ENCODE peak calls at places on chromosomes 3 and 15, in nine cellular contexts. N is ovary, B is coronary artery, T is GM23338, H is GM12864, G is AG04450, K is GM12865, S is bronchial epithelial cell, Y is NB4. Q is an unnamed sample.

GRCh38 chr3:172125053-172125452 is 85.7 kb downstream of the FNDC3B start:
- DNase-seq in N (no peak), B (no peak), T (peak), H (no peak), G (no peak), K (no peak), S (no peak), Y (no peak), Q (no peak)

GRCh38 chr15:91469627-91470567 is 369.8 kb downstream of the SV2B start:
- DNase-seq in N (no peak), B (no peak), T (no peak), H (no peak), G (no peak), K (no peak), S (no peak), Y (peak), Q (no peak)

GRCh38 chr3:133490468-133491351 is 82.8 kb upstream of the CDV3 start:
- DNase-seq in N (no peak), B (no peak), T (no peak), H (peak), G (no peak), K (peak), S (no peak), Y (no peak), Q (no peak)

GRCh38 chr15:63048986-63049665 is 6.6 kb downstream of the TPM1 start:
- DNase-seq in N (peak), B (no peak), T (peak), H (no peak), G (no peak), K (peak), S (peak), Y (peak), Q (no peak)

GRCh38 chr15:31336943-31337295 is 10.3 kb downstream of the KLF13 start:
- DNase-seq in N (no peak), B (no peak), T (no peak), H (no peak), G (no peak), K (no peak), S (no peak), Y (no peak), Q (no peak)

GRCh38 chr3:52345521-52346110 is 29.5 kb downstream of the DNAH1 start:
- DNase-seq in N (no peak), B (no peak), T (no peak), H (no peak), G (no peak), K (no peak), S (no peak), Y (no peak), Q (no peak)

GRCh38 chr3:126959921-126960603 is 22.9 kb upstream of the PLXNA1 start:
- DNase-seq in N (peak), B (no peak), T (peak), H (no peak), G (no peak), K (no peak), S (peak), Y (no peak), Q (no peak)

GRCh38 chr3:105829879-105830622 is 38.8 kb downstream of the CBLB start:
- DNase-seq in N (no peak), B (no peak), T (no peak), H (no peak), G (no peak), K (no peak), S (peak), Y (no peak), Q (no peak)

GRCh38 chr15:41983221-41983620 is 10.9 kb upstream of the EHD4 start:
- DNase-seq in N (no peak), B (peak), T (peak), H (no peak), G (no peak), K (no peak), S (no peak), Y (no peak), Q (peak)

GRCh38 chr15:63176302-63176701 is 13.1 kb upstream of the RAB8B start:
- DNase-seq in N (no peak), B (no peak), T (no peak), H (no peak), G (no peak), K (no peak), S (peak), Y (no peak), Q (no peak)

GRCh38 chr3:9778102-9778501 is 8.4 kb upstream of the CAMK1 start:
- DNase-seq in N (no peak), B (no peak), T (no peak), H (no peak), G (no peak), K (no peak), S (peak), Y (peak), Q (no peak)

GRCh38 chr3:85821130-85821756 is 862.5 kb downstream of the CADM2 start:
- DNase-seq in N (no peak), B (no peak), T (peak), H (peak), G (no peak), K (peak), S (peak), Y (peak), Q (no peak)

GRCh38 chr3:154730221-154730620 is 300.2 kb upstream of the GPR149 start:
- DNase-seq in N (no peak), B (no peak), T (no peak), H (no peak), G (no peak), K (no peak), S (peak), Y (no peak), Q (no peak)

GRCh38 chr3:32685604-32686185 is 707 bp downstream of the CNOT10 start:
- DNase-seq in N (no peak), B (no peak), T (no peak), H (peak), G (no peak), K (peak), S (peak), Y (no peak), Q (no peak)

GRCh38 chr3:178341636-178342035 is 194.6 kb upstream of the KCNMB2 start:
- DNase-seq in N (no peak), B (no peak), T (no peak), H (no peak), G (no peak), K (no peak), S (no peak), Y (no peak), Q (no peak)

GRCh38 chr3:42451546-42452230 is 41.3 kb upstream of the LYZL4 start:
- DNase-seq in N (no peak), B (no peak), T (no peak), H (no peak), G (no peak), K (no peak), S (peak), Y (no peak), Q (no peak)

GRCh38 chr3:100107227-100107626 is 7.1 kb downstream of the FILIP1L start:
- DNase-seq in N (no peak), B (no peak), T (no peak), H (no peak), G (no peak), K (no peak), S (peak), Y (no peak), Q (no peak)

GRCh38 chr3:23665741-23666140 is 140.0 kb upstream of the UBE2E1 start:
- DNase-seq in N (no peak), B (no peak), T (no peak), H (no peak), G (no peak), K (no peak), S (peak), Y (no peak), Q (no peak)

DNA sequence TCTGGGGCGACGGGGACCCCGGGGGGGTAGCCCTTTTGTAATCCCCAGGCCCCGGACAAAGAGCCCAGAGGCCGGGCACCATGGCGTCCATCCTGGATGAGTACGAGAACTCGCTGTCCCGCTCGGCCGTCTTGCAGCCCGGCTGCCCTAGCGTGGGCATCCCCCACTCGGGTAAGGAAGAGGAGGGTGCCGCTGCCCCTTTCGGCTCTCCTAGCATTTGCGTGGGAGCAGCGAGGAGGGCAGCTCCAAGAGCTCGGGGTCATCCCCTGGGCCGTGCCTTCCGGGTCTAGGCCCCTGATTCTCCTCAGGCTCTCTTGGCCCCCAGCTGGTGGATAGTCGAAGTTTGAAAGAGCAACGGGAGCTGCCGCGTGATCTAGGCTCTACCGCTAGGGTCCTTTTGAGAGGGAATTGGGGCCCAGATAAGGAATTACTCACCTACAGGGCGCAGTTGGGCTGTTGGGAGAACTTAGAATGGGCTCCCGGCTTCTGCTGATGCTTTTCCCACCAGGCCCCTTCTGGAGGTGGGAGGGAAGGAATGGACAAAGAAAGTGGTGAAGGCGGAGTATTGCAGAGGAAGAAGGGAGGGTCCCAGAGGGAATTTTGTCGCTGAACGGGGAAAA is 549 bp downstream of the VPS18 start:
- DNase-seq in N (no peak), B (no peak), T (peak), H (no peak), G (peak), K (peak), S (peak), Y (peak), Q (peak)
- TF ChIP-seq CTCF in N (peak), B (no peak), T (peak), H (peak), G (peak), K (peak), S (peak), Y (peak), Q (peak)

DNA sequence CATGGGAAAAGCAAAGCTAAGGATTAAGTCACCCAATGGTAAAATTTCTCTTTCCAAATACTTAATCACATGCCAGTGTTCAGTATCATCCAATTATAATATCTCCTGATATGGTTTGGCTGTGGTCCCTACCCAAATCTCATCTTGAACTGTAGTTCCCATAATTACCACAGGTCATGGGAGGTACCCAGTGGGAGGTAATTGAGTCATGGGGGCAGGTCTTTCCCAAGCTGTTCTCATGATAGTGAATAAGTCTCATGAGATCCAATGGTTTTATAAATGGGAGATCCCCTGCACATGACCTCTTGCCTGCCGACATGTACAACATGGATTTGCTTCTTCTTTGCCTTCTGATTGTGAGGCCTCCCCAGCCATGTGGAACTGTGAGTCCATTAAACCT is 26.1 kb upstream of the NMB start:
- DNase-seq in N (no peak), B (no peak), T (no peak), H (no peak), G (no peak), K (no peak), S (peak), Y (peak), Q (no peak)
- TF ChIP-seq CTCF in N (no peak), B (no peak), T (no peak), H (no peak), G (no peak), K (no peak), S (no peak), Y (no peak), Q (no peak)

GRCh38 chr3:155870133-155870944 is at the start of gene GMPS:
- DNase-seq in N (peak), B (peak), T (peak), H (peak), G (peak), K (peak), S (peak), Y (peak), Q (peak)
- TF ChIP-seq CTCF in N (peak), B (peak), T (peak), H (peak), G (peak), K (peak), S (peak), Y (no peak), Q (peak)

DNA sequence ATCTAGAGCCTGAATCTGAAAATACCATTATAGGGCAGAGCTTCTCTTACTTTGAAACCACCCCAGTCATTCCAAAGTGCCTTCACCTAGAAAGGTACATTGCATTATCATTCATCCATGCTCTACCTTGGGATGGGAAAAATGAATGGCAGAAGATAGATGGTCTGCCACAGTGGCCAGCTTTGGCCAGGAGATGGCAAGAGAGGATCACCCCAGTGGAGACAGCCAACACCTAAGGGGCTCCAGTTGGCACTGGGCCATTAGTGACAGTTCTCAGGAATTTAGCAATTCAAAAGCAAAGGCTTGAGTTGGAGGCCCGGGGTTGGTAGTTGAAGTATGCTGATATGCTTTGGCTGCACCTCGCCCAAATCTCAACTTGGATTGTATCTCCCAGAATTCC is 253.6 kb upstream of the MRPL3 start:
- DNase-seq in N (no peak), B (no peak), T (peak), H (no peak), G (no peak), K (no peak), S (no peak), Y (no peak), Q (no peak)
- TF ChIP-seq CTCF in N (no peak), B (no peak), T (peak), H (no peak), G (no peak), K (no peak), S (no peak), Y (no peak), Q (no peak)

GRCh38 chr3:11155341-11156025 is 1.2 kb downstream of the HRH1 start:
- DNase-seq in N (peak), B (peak), T (peak), H (no peak), G (peak), K (peak), S (peak), Y (peak), Q (no peak)
- TF ChIP-seq CTCF in N (peak), B (peak), T (peak), H (no peak), G (peak), K (peak), S (peak), Y (peak), Q (peak)